ENCODE peak calls at places on chromosomes 3 and 15, in five cellular contexts. C is A673, M is SW 1271, W is HuH-7.5, U is pons. Z is an unnamed sample.

GRCh38 chr3:32467333-32468070 is 35.1 kb downstream of the CMTM6 start:
- DNase-seq in C (peak), M (no peak), W (peak), U (peak), Z (no peak)

GRCh38 chr3:14265246-14265962 is 86.8 kb downstream of the LSM3 start:
- DNase-seq in C (no peak), M (no peak), W (no peak), U (no peak), Z (peak)

GRCh38 chr3:12590096-12590495 is 33.2 kb downstream of the MKRN2 start:
- DNase-seq in C (no peak), M (no peak), W (no peak), U (no peak), Z (no peak)

GRCh38 chr3:161558256-161558655 is 61.6 kb downstream of the OTOL1 start:
- DNase-seq in C (no peak), M (no peak), W (no peak), U (no peak), Z (no peak)

GRCh38 chr3:59023612-59024011 is 26.2 kb downstream of the CFAP20DC start:
- DNase-seq in C (no peak), M (no peak), W (no peak), U (no peak), Z (no peak)

GRCh38 chr15:95032181-95032580 is 800.8 kb downstream of the MCTP2 start:
- DNase-seq in C (no peak), M (no peak), W (no peak), U (no peak), Z (no peak)

GRCh38 chr3:89624494-89624893 is 517.1 kb downstream of the EPHA3 start:
- DNase-seq in C (no peak), M (no peak), W (no peak), U (no peak), Z (no peak)

GRCh38 chr3:183635107-183635430 is 354 bp upstream of the KLHL24 start:
- DNase-seq in C (no peak), M (no peak), W (no peak), U (no peak), Z (no peak)

GRCh38 chr3:173690542-173690941 is 293.0 kb downstream of the NLGN1 start:
- DNase-seq in C (peak), M (no peak), W (no peak), U (no peak), Z (no peak)

GRCh38 chr3:171056528-171056927 is 30.0 kb upstream of the SLC2A2 start:
- DNase-seq in C (no peak), M (no peak), W (no peak), U (no peak), Z (no peak)

GRCh38 chr15:63593705-63594671 is 3.2 kb upstream of the FBXL22 start:
- DNase-seq in C (no peak), M (no peak), W (no peak), U (no peak), Z (no peak)